ENCODE peak calls at places on chromosomes 13 and 19, in seven cellular contexts. S, T, Z, V, N, J and O are unnamed samples.

GRCh38 chr13:74200081-74200480 is 65.9 kb upstream of the KLF12 start:
- DNase-seq in S (no peak), T (no peak), Z (no peak), V (peak; percentile 45), N (no peak), J (no peak), O (no peak)

GRCh38 chr19:18960370-18960769 is 19.4 kb upstream of the HOMER3 start:
- DNase-seq in S (no peak), T (no peak), Z (no peak), V (no peak), N (no peak), J (no peak), O (no peak)

GRCh38 chr13:104577029-104577820 is 1511.0 kb upstream of the SLC10A2 start:
- DNase-seq in S (no peak), T (no peak), Z (no peak), V (no peak), N (no peak), J (no peak), O (no peak)

GRCh38 chr19:51086153-51086850 is 3.6 kb upstream of the KLK14 start:
- DNase-seq in S (no peak), T (peak; percentile 94), Z (no peak), V (no peak), N (no peak), J (no peak), O (no peak)

GRCh38 chr13:75830842-75831241 is 194.7 kb downstream of the LMO7 start:
- DNase-seq in S (no peak), T (no peak), Z (no peak), V (peak; percentile 48), N (no peak), J (no peak), O (no peak)

GRCh38 chr13:44249439-44249838 is 124.2 kb upstream of the SERP2 start:
- DNase-seq in S (no peak), T (peak; percentile 65), Z (no peak), V (peak; percentile 87), N (peak; percentile 59), J (no peak), O (no peak)

GRCh38 chr19:8208119-8208709 is 956 bp upstream of the CERS4 start:
- DNase-seq in S (no peak), T (peak; percentile 52), Z (peak; percentile 50), V (peak; percentile 5), N (peak; percentile 27), J (peak; percentile 23), O (no peak)

GRCh38 chr19:51354742-51355148 is 11.4 kb downstream of the ETFB start:
- DNase-seq in S (no peak), T (no peak), Z (peak; percentile 50), V (peak; percentile 57), N (no peak), J (no peak), O (no peak)

GRCh38 chr19:32802840-32803239 is 66.7 kb downstream of the SLC7A9 start:
- DNase-seq in S (no peak), T (no peak), Z (no peak), V (no peak), N (no peak), J (no peak), O (no peak)

GRCh38 chr13:100443998-100444328 is 144.6 kb downstream of the GGACT start:
- DNase-seq in S (no peak), T (no peak), Z (no peak), V (no peak), N (no peak), J (no peak), O (no peak)

GRCh38 chr13:87080100-87080779 is 590.9 kb upstream of the SLITRK5 start:
- DNase-seq in S (no peak), T (no peak), Z (no peak), V (no peak), N (no peak), J (no peak), O (no peak)

GRCh38 chr13:49300716-49301589 is 53.2 kb downstream of the CDADC1 start:
- DNase-seq in S (peak; percentile 60), T (peak; percentile 69), Z (peak; percentile 62), V (peak; percentile 85), N (no peak), J (peak; percentile 43), O (peak; percentile 87)

GRCh38 chr19:43311706-43312105 is 41.8 kb upstream of the CD177 start:
- DNase-seq in S (no peak), T (no peak), Z (no peak), V (no peak), N (no peak), J (no peak), O (no peak)

GRCh38 chr13:31032574-31033095 is 100.2 kb downstream of the TEX26 start:
- DNase-seq in S (no peak), T (no peak), Z (no peak), V (no peak), N (no peak), J (no peak), O (no peak)

GRCh38 chr13:109868583-109869311 is 82.4 kb upstream of the IRS2 start:
- DNase-seq in S (peak; percentile 28), T (no peak), Z (no peak), V (no peak), N (no peak), J (no peak), O (no peak)

GRCh38 chr19:32677657-32678056 is 2.0 kb downstream of the RGS9BP start:
- DNase-seq in S (no peak), T (no peak), Z (no peak), V (no peak), N (no peak), J (no peak), O (no peak)

GRCh38 chr13:20475927-20476691 is 49.5 kb downstream of the CRYL1 start:
- DNase-seq in S (no peak), T (peak; percentile 67), Z (no peak), V (peak; percentile 79), N (no peak), J (no peak), O (peak; percentile 76)

GRCh38 chr19:19256072-19256969 is 16.8 kb downstream of the TM6SF2 start:
- DNase-seq in S (no peak), T (no peak), Z (no peak), V (no peak), N (no peak), J (no peak), O (no peak)

GRCh38 chr19:3440082-3440481 is 40.2 kb downstream of the SMIM24 start:
- DNase-seq in S (peak; percentile 63), T (peak; percentile 41), Z (no peak), V (no peak), N (peak; percentile 57), J (peak; percentile 45), O (peak; percentile 75)

GRCh38 chr13:57326532-57326931 is 159.5 kb downstream of the PRR20E start:
- DNase-seq in S (no peak), T (no peak), Z (no peak), V (no peak), N (no peak), J (no peak), O (no peak)

GRCh38 chr13:51674276-51674675 is 90.0 kb downstream of the WDFY2 start:
- DNase-seq in S (no peak), T (peak; percentile 84), Z (no peak), V (no peak), N (no peak), J (no peak), O (no peak)

GRCh38 chr13:41139296-41139966 is 6.8 kb upstream of the KBTBD6 start:
- DNase-seq in S (no peak), T (no peak), Z (no peak), V (no peak), N (no peak), J (no peak), O (no peak)

GRCh38 chr13:41133951-41134350 is 1.3 kb upstream of the KBTBD6 start:
- DNase-seq in S (no peak), T (no peak), Z (no peak), V (no peak), N (no peak), J (no peak), O (no peak)

GRCh38 chr13:41137951-41138350 is 5.3 kb upstream of the KBTBD6 start:
- DNase-seq in S (no peak), T (no peak), Z (no peak), V (peak; percentile 48), N (no peak), J (no peak), O (no peak)

GRCh38 chr13:41137241-41137640 is 4.6 kb upstream of the KBTBD6 start:
- DNase-seq in S (no peak), T (no peak), Z (no peak), V (no peak), N (no peak), J (no peak), O (no peak)

GRCh38 chr13:41136396-41137031 is 3.9 kb upstream of the KBTBD6 start:
- DNase-seq in S (no peak), T (no peak), Z (no peak), V (no peak), N (no peak), J (no peak), O (no peak)
- TF ChIP-seq CTCF in S (no peak), T (no peak), Z (no peak), V (no peak), N (no peak), J (no peak), O (no peak)

GRCh38 chr19:17777840-17778620 is 16.9 kb upstream of the B3GNT3 start:
- DNase-seq in S (peak; percentile 62), T (no peak), Z (no peak), V (peak; percentile 68), N (peak; percentile 54), J (peak; percentile 49), O (peak; percentile 69)

GRCh38 chr19:17775991-17776803 is 18.7 kb upstream of the B3GNT3 start:
- DNase-seq in S (no peak), T (no peak), Z (no peak), V (peak; percentile 46), N (no peak), J (peak; percentile 78), O (peak; percentile 93)

GRCh38 chr19:17778621-17779280 is 16.2 kb upstream of the B3GNT3 start:
- DNase-seq in S (no peak), T (no peak), Z (no peak), V (no peak), N (no peak), J (no peak), O (no peak)

GRCh38 chr19:17772172-17772571 is 20.9 kb downstream of the FCHO1 start:
- DNase-seq in S (no peak), T (no peak), Z (no peak), V (peak; percentile 43), N (no peak), J (no peak), O (no peak)

GRCh38 chr19:17775245-17775927 is 19.6 kb upstream of the B3GNT3 start:
- DNase-seq in S (no peak), T (no peak), Z (no peak), V (peak; percentile 52), N (no peak), J (no peak), O (no peak)
- TF ChIP-seq CTCF in S (peak; percentile 62), T (peak; percentile 30), Z (peak; percentile 52), V (peak; percentile 79), N (peak; percentile 44), J (no peak), O (peak; percentile 38)

GRCh38 chr13:62014299-62014698 is 598.6 kb upstream of the PCDH20 start:
- DNase-seq in S (peak; percentile 6), T (no peak), Z (no peak), V (peak; percentile 40), N (no peak), J (no peak), O (no peak)
- TF ChIP-seq CTCF in S (peak; percentile 44), T (peak; percentile 40), Z (peak; percentile 50), V (peak; percentile 25), N (no peak), J (no peak), O (peak; percentile 12)

DNA sequence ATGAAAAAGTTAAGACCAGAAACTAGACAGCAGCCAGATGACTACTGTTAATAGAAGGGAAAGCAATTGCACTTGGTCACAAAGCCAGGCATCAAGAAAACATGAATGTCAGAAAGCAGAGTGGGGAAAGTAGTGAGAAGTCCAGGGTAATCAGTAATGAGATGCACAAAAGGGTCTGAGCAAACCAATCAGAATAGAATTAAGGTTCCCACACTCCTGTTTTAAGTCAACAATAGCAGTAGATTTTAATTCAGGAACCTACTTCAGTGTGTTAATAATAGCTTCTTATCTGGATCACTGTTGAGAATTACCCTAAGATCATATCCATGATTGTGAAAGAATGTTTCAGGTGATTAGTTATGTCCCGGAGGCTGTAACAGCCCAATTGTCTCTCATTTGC is 72.6 kb upstream of the KLF5 start:
- DNase-seq in S (no peak), T (no peak), Z (no peak), V (no peak), N (no peak), J (no peak), O (no peak)
- TF ChIP-seq CTCF in S (no peak), T (no peak), Z (no peak), V (no peak), N (no peak), J (no peak), O (no peak)